ENCODE peak calls at places on chromosomes 11 and 22, in seven cellular contexts. K is CD8-positive, alpha-beta T cell; A is IMR-90; C is heart left ventricle; Q is upper lobe of right lung; G is AG04449; J is WERI-Rb-1. E is an unnamed sample.

GRCh38 chr22:36301851-36302250 is 48.9 kb downstream of the APOL1 start:
- DNase-seq in K (no peak), A (peak), C (no peak), Q (no peak), G (peak), J (no peak), E (no peak)

GRCh38 chr11:72113170-72113808 is 794 bp upstream of the ANAPC15 start:
- DNase-seq in K (no peak), A (peak), C (no peak), Q (no peak), G (no peak), J (no peak), E (no peak)

GRCh38 chr22:19848298-19849224 is 6.1 kb downstream of the GNB1L start:
- DNase-seq in K (no peak), A (no peak), C (no peak), Q (peak), G (no peak), J (no peak), E (no peak)

GRCh38 chr11:134036484-134037092 is 32.3 kb upstream of the JAM3 start:
- DNase-seq in K (no peak), A (no peak), C (no peak), Q (no peak), G (no peak), J (no peak), E (no peak)

GRCh38 chr11:66858186-66858938 is 1.5 kb downstream of the LRFN4 start:
- DNase-seq in K (no peak), A (no peak), C (no peak), Q (no peak), G (no peak), J (no peak), E (no peak)

GRCh38 chr11:8005556-8005955 is 18.4 kb downstream of the EIF3F start:
- DNase-seq in K (no peak), A (no peak), C (no peak), Q (no peak), G (no peak), J (no peak), E (no peak)

GRCh38 chr22:34111210-34111824 is 191.0 kb upstream of the LARGE1 start:
- DNase-seq in K (no peak), A (no peak), C (peak), Q (no peak), G (no peak), J (peak), E (no peak)

GRCh38 chr22:26169312-26170111 is at the start of gene SEZ6L:
- DNase-seq in K (no peak), A (no peak), C (peak), Q (peak), G (no peak), J (peak), E (no peak)

GRCh38 chr11:8224711-8225110 is 39.0 kb downstream of the LMO1 start:
- DNase-seq in K (no peak), A (no peak), C (no peak), Q (peak), G (no peak), J (no peak), E (no peak)

GRCh38 chr11:73114110-73114834 is 27.8 kb downstream of the FCHSD2 start:
- DNase-seq in K (no peak), A (no peak), C (no peak), Q (no peak), G (no peak), J (no peak), E (no peak)

GRCh38 chr11:1442163-1442562 is 44.4 kb downstream of the MOB2 start:
- DNase-seq in K (no peak), A (no peak), C (no peak), Q (no peak), G (no peak), J (no peak), E (no peak)

GRCh38 chr11:76302707-76303395 is 78.1 kb downstream of the THAP12 start:
- DNase-seq in K (no peak), A (no peak), C (no peak), Q (no peak), G (no peak), J (no peak), E (no peak)

GRCh38 chr11:76307978-76308747 is 72.8 kb downstream of the THAP12 start:
- DNase-seq in K (no peak), A (no peak), C (no peak), Q (no peak), G (no peak), J (no peak), E (no peak)

GRCh38 chr11:76303399-76303798 is 77.5 kb downstream of the THAP12 start:
- DNase-seq in K (no peak), A (no peak), C (no peak), Q (no peak), G (no peak), J (no peak), E (no peak)

GRCh38 chr11:76310832-76311231 is 70.1 kb downstream of the THAP12 start:
- DNase-seq in K (no peak), A (no peak), C (no peak), Q (no peak), G (no peak), J (no peak), E (no peak)

GRCh38 chr11:76307416-76307815 is 73.5 kb downstream of the THAP12 start:
- DNase-seq in K (no peak), A (no peak), C (peak), Q (no peak), G (no peak), J (no peak), E (no peak)
- H3K4me3 ChIP-seq in K (no peak), A (no peak), C (no peak), Q (no peak), G (no peak), J (no peak), E (no peak)

DNA sequence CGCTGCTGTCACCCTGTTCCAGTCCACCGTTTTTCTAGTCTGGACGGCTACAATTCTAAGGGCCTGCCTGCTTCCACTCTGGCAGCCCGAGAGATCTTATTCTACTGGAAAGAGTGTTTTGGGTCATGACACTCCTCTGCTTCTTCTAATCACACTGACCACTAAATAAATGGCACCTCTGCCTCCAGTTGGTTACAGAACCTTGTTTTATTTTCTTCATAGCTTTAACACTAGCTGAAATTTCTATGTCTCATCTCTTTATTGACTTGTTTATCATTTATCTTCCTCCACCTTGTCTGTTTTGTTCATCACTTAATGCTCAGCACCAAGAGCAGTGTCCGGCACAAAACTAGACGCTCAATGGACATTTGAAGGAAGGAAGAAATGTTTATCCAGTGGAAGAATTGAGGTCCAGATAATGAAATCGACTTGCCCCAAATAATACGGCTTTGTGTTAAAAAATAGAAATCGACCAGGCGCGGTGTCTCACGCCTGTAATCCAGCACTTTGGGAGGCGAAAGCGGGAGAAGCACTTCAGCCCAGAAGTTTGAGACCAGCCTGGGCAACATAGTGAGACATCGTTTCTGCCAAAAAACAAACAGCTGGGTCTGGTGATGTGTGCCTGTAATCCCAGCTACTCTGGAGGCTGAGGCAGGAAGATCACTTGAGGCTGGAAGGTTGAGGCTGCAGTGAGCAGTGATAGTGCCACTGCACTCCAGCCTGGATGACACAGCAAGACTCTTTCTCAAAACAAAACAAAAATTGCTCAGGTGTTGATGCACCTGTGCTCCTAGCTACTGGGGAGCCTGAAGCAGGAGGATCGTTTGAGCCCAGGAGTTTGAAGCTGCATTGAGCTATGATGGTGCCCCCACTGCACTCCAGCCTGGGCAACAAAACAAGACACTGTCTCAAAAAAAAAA is 693 bp upstream of the PRR14L start:
- DNase-seq in K (no peak), A (no peak), C (no peak), Q (no peak), G (no peak), J (no peak), E (no peak)
- TF ChIP-seq CTCF in K (no peak), A (no peak), C (no peak), Q (no peak), G (no peak), J (no peak), E (no peak)

DNA sequence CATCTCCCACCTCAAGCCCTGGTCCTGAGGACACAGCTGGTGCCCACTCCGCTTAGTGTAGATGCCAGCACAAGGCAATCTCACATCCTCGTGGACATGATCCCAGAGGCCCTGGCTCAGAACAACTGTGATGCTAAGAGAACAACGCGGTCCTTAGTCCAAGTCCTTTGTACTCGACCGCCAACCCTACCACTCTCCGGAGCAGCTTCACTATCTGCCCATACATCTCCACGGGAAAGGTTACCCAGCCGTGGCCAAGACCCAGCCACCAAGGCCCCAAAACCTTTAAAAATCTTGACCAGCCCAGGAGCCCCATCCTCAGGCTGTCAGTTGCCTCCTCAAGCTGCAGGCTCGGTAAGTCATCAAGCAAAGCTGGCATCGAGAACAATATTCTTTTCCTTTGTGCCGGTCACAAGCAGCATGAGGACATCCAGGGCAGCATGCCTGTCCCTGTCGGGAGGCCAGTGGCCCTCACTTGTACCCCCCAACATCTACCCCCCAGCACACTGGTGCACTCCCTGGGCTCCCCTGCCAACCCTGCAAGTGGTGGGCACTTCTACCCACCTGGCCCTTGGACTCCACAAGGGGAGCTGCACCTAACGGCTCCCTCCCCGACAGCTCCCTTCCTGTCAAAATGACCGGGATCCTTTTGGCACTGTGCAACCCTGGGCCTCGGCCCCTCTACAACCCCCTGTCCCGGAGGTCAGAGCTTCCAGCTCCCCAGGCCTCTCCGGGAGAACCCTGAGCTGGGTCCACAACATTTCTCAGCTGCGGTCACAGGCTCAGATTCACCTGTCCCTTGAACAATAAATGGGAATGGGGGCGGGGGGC is 2.5 kb downstream of the OSBPL5 start:
- DNase-seq in K (no peak), A (no peak), C (peak), Q (peak), G (no peak), J (no peak), E (no peak)
- H3K4me3 ChIP-seq in K (no peak), A (no peak), C (peak), Q (no peak), G (peak), J (no peak), E (no peak)

DNA sequence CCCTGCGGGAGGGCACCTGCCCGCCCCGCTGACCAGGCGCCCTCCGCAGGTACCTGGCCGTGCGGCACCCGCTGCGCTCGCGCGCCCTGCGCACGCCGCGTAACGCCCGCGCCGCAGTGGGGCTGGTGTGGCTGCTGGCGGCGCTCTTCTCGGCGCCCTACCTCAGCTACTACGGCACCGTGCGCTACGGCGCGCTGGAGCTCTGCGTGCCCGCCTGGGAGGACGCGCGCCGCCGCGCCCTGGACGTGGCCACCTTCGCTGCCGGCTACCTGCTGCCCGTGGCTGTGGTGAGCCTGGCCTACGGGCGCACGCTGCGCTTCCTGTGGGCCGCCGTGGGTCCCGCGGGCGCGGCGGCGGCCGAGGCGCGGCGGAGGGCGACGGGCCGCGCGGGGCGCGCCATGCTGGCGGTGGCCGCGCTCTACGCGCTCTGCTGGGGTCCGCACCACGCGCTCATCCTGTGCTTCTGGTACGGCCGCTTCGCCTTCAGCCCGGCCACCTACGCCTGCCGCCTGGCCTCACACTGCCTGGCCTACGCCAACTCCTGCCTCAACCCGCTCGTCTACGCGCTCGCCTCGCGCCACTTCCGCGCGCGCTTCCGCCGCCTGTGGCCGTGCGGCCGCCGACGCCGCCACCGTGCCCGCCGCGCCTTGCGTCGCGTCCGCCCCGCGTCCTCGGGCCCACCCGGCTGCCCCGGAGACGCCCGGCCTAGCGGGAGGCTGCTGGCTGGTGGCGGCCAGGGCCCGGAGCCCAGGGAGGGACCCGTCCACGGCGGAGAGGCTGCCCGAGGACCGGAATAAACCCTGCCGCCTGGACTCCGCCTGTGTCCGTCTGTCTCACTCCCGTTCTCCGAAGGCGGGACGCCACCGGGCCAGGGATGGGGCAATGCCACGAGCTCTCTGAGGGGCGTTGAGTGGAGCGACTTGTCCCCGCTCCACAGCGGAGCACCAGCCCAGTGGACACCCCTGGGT is 1.8 kb downstream of the GALR3 start:
- DNase-seq in K (no peak), A (no peak), C (no peak), Q (no peak), G (no peak), J (no peak), E (no peak)
- TF ChIP-seq CTCF in K (no peak), A (no peak), C (no peak), Q (no peak), G (no peak), J (no peak), E (no peak)

GRCh38 chr11:80327971-80328614 is 887.3 kb upstream of the TENM4 start:
- DNase-seq in K (no peak), A (no peak), C (no peak), Q (no peak), G (no peak), J (no peak), E (no peak)
- H3K4me3 ChIP-seq in K (no peak), A (no peak), C (no peak), Q (no peak), G (no peak), J (no peak), E (no peak)

GRCh38 chr11:70942593-70942992 is 309.8 kb downstream of the SHANK2 start:
- DNase-seq in K (no peak), A (no peak), C (no peak), Q (no peak), G (no peak), J (peak), E (no peak)
- TF ChIP-seq CTCF in K (no peak), A (no peak), C (no peak), Q (peak), G (no peak), J (peak), E (peak)

DNA sequence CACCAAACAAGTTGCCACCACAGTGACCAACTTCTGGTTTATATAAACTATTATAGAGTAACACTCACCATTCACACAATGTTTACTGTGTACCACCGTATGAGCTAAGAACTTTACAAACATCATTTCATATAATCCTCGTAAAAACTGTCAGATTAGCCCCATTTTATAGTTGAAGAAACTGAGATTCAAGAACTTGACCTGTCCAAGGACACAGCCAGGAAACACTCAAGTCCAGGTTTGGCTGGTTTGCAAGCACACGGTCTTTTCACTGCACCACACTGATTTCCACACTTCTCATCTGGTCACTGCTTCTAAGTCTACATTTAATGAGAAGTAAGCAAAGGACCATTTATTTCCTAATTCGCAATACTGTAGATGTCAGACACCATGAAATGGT is 3.7 kb downstream of the MORC2 start:
- DNase-seq in K (no peak), A (no peak), C (no peak), Q (no peak), G (no peak), J (no peak), E (no peak)
- H3K4me3 ChIP-seq in K (no peak), A (no peak), C (no peak), Q (no peak), G (no peak), J (no peak), E (no peak)

DNA sequence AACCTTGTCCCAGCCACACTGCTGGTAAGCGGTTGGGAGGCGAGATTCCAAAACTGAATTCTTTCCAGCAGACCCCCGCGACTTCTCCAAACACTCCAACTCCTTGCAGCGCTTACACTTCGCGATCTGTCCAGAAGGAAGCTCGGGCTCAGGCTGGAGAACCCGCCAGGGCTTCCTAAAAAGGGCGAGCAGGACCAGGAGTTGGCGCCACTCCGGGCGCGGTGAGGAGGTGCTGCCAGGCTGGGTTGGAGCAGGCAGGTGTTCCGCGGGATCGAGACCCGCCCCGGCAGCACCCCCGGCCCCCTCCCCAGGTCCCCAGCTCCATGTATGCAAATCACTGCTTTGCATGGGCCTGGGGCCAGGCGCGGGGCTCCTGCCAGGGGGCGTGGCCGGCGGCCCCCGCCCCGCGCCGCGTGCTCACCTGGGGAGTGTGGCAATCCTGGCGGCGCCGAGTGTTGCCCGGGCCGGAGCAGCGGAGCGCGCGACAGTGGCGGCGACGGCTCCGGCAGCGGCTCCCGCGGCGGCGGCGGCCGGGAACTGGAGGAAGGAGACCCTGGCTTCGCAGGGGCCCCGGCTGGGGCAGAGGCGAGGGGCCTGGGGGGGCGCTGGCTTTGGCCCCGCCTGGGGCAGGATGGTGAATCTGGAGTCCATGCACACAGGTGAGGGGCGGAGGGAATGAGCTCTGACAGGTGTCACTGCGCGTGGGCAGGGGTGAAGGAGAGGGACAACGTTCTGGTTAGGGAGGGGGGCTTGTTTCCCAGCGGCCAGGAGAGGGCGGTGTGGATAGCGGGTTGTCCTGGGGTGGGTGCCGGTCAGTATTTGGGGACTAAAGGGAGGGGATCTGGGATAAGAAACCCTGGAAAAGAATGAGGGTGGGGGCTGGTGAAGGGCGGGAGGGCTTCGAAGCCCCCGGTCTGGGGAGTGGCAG is at the start of gene POU2F3:
- DNase-seq in K (no peak), A (no peak), C (no peak), Q (peak), G (no peak), J (peak), E (no peak)
- TF ChIP-seq CTCF in K (no peak), A (no peak), C (no peak), Q (no peak), G (peak), J (peak), E (no peak)

GRCh38 chr11:35672608-35673007 is 10.0 kb downstream of the TRIM44 start:
- DNase-seq in K (no peak), A (no peak), C (no peak), Q (no peak), G (no peak), J (no peak), E (no peak)
- H3K4me3 ChIP-seq in K (no peak), A (no peak), C (no peak), Q (no peak), G (no peak), J (no peak), E (no peak)